ENCODE peak calls at places on chromosomes 1 and 21, in five cellular contexts. R, D, Y, K and J are unnamed samples.
A peak's percentile ranks its signal among the peaks of the same experiment; 100 is the strongest.

GRCh38 chr1:12309783-12310742 is 80.2 kb downstream of the VPS13D start:
- DNase-seq in R (no peak), D (no peak), Y (no peak), K (no peak), J (no peak)

GRCh38 chr1:183234660-183235476 is 48.8 kb downstream of the LAMC2 start:
- DNase-seq in R (peak; percentile 69), D (no peak), Y (peak; percentile 85), K (peak; percentile 99), J (peak; percentile 69)

GRCh38 chr1:40380817-40381216 is 7.3 kb downstream of the SMAP2 start:
- DNase-seq in R (no peak), D (no peak), Y (no peak), K (no peak), J (no peak)

GRCh38 chr1:30782361-30783243 is 25.0 kb upstream of the LAPTM5 start:
- DNase-seq in R (peak; percentile 68), D (peak; percentile 73), Y (peak; percentile 90), K (peak; percentile 63), J (peak; percentile 71)

GRCh38 chr1:244361764-244362473 is 89.8 kb downstream of the ADSS2 start:
- DNase-seq in R (no peak), D (no peak), Y (peak; percentile 69), K (peak; percentile 35), J (no peak)

GRCh38 chr1:167820684-167821355 is 93.1 kb downstream of the ADCY10 start:
- DNase-seq in R (no peak), D (no peak), Y (no peak), K (no peak), J (no peak)

GRCh38 chr21:14697769-14698168 is 151.7 kb upstream of the SAMSN1 start:
- DNase-seq in R (no peak), D (no peak), Y (no peak), K (no peak), J (no peak)

GRCh38 chr1:229059671-229060079 is 211.2 kb upstream of the RAB4A start:
- DNase-seq in R (peak; percentile 54), D (no peak), Y (no peak), K (no peak), J (no peak)

GRCh38 chr1:164058192-164058591 is 500.8 kb upstream of the PBX1 start:
- DNase-seq in R (no peak), D (no peak), Y (no peak), K (no peak), J (peak; percentile 67)

GRCh38 chr1:54803761-54804470 is 2.8 kb upstream of the TTC22 start:
- DNase-seq in R (no peak), D (no peak), Y (peak; percentile 73), K (peak; percentile 62), J (no peak)